ENCODE peak calls at places on chromosomes 3 and 15, in five cellular contexts. A is body of pancreas, Z is RWPE2, K is fibroblast of lung, H is Peyer's patch. Y is an unnamed sample. For H3K36me3, the result is how much of the 10 kb centered on the place peaks cover.

GRCh38 chr15:29670945-29671307 is 151.3 kb downstream of the TJP1 start:
- DNase-seq in K (peak), Z (peak), H (no peak), A (peak), Y (no peak)

GRCh38 chr3:124509884-124510283 is 220.4 kb upstream of the UMPS start:
- DNase-seq in H (no peak), Z (no peak), K (no peak), A (no peak), Y (no peak)

GRCh38 chr3:175980731-175981130 is 1121.6 kb downstream of the NAALADL2 start:
- DNase-seq in K (no peak), H (no peak), Z (no peak), A (no peak), Y (no peak)

GRCh38 chr15:89179966-89180875 is 41.2 kb downstream of the RLBP1 start:
- DNase-seq in Z (no peak), K (no peak), A (no peak), H (no peak), Y (no peak)

GRCh38 chr15:89143503-89144162 is 55.4 kb downstream of the ABHD2 start:
- DNase-seq in K (peak), H (no peak), Z (no peak), A (peak), Y (no peak)

GRCh38 chr3:42012935-42013651 is 51.2 kb upstream of the ULK4 start:
- DNase-seq in H (peak), Z (no peak), K (peak), A (peak), Y (peak)

GRCh38 chr3:30473374-30474051 is 132.9 kb upstream of the TGFBR2 start:
- DNase-seq in K (peak), H (no peak), A (peak), Z (no peak), Y (no peak)

GRCh38 chr3:105800320-105800719 is 68.5 kb downstream of the CBLB start:
- DNase-seq in H (no peak), A (no peak), K (no peak), Z (no peak), Y (no peak)

GRCh38 chr3:42544492-42545283 is 37.1 kb downstream of the SEC22C start:
- DNase-seq in H (no peak), K (no peak), A (peak), Z (no peak), Y (peak)

GRCh38 chr15:90336705-90337141 is 15.4 kb upstream of the ZNF774 start:
- DNase-seq in K (peak), Z (no peak), A (peak), H (peak), Y (no peak)

GRCh38 chr3:130849111-130849552 is 44.8 kb upstream of the ATP2C1 start:
- DNase-seq in Z (no peak), K (no peak), A (peak), H (no peak), Y (peak)

GRCh38 chr3:55167586-55168317 is 239.9 kb upstream of the LRTM1 start:
- DNase-seq in H (no peak), A (no peak), Z (no peak), K (peak), Y (no peak)

GRCh38 chr3:56776551-56776950 is 25.2 kb downstream of the ARHGEF3 start:
- DNase-seq in H (no peak), K (no peak), Z (no peak), A (no peak), Y (no peak)

GRCh38 chr3:72390841-72391240 is 457.4 kb downstream of the SHQ1 start:
- DNase-seq in K (no peak), H (no peak), Z (no peak), A (no peak), Y (no peak)

GRCh38 chr3:157294444-157294843 is 134.5 kb upstream of the CCNL1 start:
- DNase-seq in K (no peak), H (no peak), Z (no peak), A (no peak), Y (no peak)

GRCh38 chr15:59492389-59493377 is 54.7 kb downstream of the FAM81A start:
- DNase-seq in A (peak), Z (no peak), H (peak), K (peak), Y (no peak)

GRCh38 chr3:123202451-123202850 is 708 bp downstream of the SEC22A start:
- DNase-seq in H (no peak), K (no peak), Z (no peak), A (no peak), Y (no peak)

GRCh38 chr3:151203053-151203420 is at the start of gene GPR171:
- DNase-seq in Z (no peak), H (peak), K (no peak), A (no peak), Y (no peak)

GRCh38 chr3:136952292-136952691 is 5.5 kb upstream of the IL20RB start:
- DNase-seq in K (peak), Z (no peak), H (no peak), A (no peak), Y (no peak)

GRCh38 chr3:162738778-162739177 is 1242.2 kb downstream of the OTOL1 start:
- DNase-seq in K (no peak), A (no peak), H (no peak), Z (no peak), Y (no peak)

GRCh38 chr3:186213946-186214345 is 105.1 kb upstream of the ETV5 start:
- DNase-seq in K (no peak), H (no peak), A (no peak), Z (no peak), Y (no peak)

GRCh38 chr3:41688595-41689380 is 273.1 kb downstream of the ULK4 start:
- DNase-seq in H (no peak), Z (no peak), A (peak), K (peak), Y (no peak)

GRCh38 chr3:10551821-10552630 is 46.6 kb upstream of the ATP2B2 start:
- DNase-seq in H (no peak), Z (no peak), K (no peak), A (peak), Y (peak)

GRCh38 chr3:46453526-46454208 is 11.0 kb downstream of the LTF start:
- DNase-seq in A (no peak), K (no peak), H (no peak), Z (no peak), Y (no peak)

GRCh38 chr15:75945953-75946352 is 42.3 kb downstream of the FBXO22 start:
- DNase-seq in H (no peak), A (no peak), K (peak), Z (no peak), Y (no peak)

GRCh38 chr3:177463863-177464262 is 266.6 kb upstream of the TBL1XR1 start:
- DNase-seq in H (no peak), K (peak), A (no peak), Z (no peak), Y (no peak)

GRCh38 chr15:40320931-40321371 is 2.5 kb upstream of the INAFM2 start:
- DNase-seq in Z (peak), A (peak), K (peak), H (peak), Y (no peak)

GRCh38 chr15:40323239-40323952 is at the start of gene INAFM2:
- DNase-seq in A (peak), K (peak), Z (peak), H (peak), Y (peak)

GRCh38 chr15:40320409-40320808 is 3.1 kb upstream of the INAFM2 start:
- DNase-seq in A (no peak), H (no peak), Z (no peak), K (no peak), Y (no peak)

GRCh38 chr15:40323953-40324937 is 753 bp downstream of the INAFM2 start:
- DNase-seq in H (peak), Z (peak), A (no peak), K (no peak), Y (peak)

DNA sequence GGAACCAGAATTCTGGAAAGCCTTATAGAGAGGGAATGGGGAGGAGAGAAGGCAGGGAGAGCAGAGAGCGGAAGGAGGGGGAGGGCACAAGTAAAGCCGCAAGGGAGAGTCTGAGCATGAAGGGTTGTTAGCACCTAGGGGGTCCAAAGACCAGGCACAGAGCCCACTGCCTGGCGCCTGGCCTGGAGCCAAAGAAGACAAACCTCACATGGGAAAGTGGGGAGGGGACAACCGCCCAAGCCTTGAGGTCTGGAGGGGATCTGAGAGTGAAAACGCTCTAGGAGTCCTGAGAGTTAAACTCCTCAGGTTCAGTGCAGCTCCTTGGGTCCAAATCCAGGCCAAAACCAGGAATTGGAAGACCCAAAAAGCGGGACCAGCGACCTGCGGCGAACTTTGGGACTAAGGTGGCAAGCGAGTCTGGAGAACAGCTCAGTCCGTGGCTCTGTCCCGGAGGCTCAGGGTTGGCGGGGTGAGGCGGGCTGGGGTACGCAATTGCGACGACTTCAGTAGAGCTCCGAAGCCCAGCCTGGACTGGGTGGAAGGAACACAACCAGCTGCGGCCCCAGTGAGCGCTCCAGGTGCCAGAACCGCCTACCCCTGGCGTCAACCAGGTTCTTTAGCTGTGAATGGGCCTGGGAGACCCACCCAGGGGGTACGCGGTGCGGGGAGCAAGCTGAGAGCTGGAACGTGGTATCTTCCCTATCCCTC is 807 bp upstream of the INAFM2 start:
- DNase-seq in H (no peak), Z (peak), A (peak), K (no peak), Y (no peak)
- H3K4me3 ChIP-seq in H (peak), Z (peak), A (no peak), K (no peak), Y (peak)

GRCh38 chr3:52062499-52062898 is 6.1 kb upstream of the DUSP7 start:
- DNase-seq in Z (peak), K (peak), A (peak), H (no peak), Y (peak)
- TF ChIP-seq CTCF in Z (no peak), K (no peak), A (no peak), H (no peak), Y (no peak)

GRCh38 chr3:12383218-12383617 is 94.3 kb downstream of the PPARG start:
- DNase-seq in K (no peak), Z (no peak), H (no peak), A (no peak), Y (no peak)
- H3K36me3 ChIP-seq in K (under half), Z (under half), H (under half), A (under half), Y (under half)

DNA sequence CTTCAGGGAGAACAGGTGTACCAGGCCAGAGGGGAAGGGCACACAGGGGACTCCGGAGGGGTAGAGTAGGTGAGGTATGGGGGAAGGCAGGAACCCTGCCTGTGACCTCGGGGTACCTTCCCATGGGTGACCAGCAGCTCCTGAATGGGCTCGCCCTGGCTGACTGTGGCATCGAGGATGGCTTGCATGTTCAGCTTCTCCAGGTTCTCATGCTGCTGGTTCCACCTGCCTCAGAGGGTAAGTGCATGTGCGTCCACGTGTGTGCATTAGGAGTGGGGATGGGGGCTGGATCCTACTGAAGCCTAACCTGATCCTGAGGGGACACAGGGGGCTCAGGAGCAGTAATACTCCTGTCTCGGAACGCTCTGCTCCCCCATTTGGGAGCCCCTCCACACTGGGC is 524 bp downstream of the ZMYND10 start:
- DNase-seq in H (no peak), A (no peak), K (no peak), Z (no peak), Y (no peak)
- H3K4me3 ChIP-seq in H (peak), A (no peak), K (peak), Z (no peak), Y (peak)

GRCh38 chr3:194336601-194337355 is 14.3 kb downstream of the CPN2 start:
- DNase-seq in Z (no peak), A (no peak), K (no peak), H (no peak), Y (no peak)

GRCh38 chr3:194332858-194333211 is 18.3 kb downstream of the CPN2 start:
- DNase-seq in Z (no peak), H (no peak), A (no peak), K (no peak), Y (no peak)

GRCh38 chr3:194333212-194333980 is 17.7 kb downstream of the CPN2 start:
- DNase-seq in K (peak), Z (no peak), H (peak), A (peak), Y (peak)

GRCh38 chr3:194330579-194330978 is 20.5 kb downstream of the CPN2 start:
- DNase-seq in H (no peak), K (peak), Z (peak), A (peak), Y (no peak)

DNA sequence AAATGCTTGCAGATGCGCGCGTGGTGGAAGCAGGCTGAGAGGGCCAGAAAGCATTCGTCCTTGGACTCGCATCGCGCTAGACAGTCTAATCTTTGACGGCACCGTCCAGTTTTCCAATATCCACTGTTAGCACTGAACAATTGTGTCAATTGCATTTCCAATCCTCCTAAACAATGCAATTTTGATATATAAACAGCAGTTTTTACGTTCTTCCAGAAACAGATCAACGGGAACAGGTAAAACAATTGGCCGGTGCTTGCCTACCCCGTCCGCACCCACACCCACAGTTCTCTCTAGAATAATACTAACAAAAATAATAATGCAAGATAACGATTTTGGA is 17.2 kb downstream of the CPN2 start:
- DNase-seq in H (no peak), A (no peak), Z (no peak), K (peak), Y (no peak)
- TF ChIP-seq CTCF in H (no peak), A (no peak), Z (peak), K (no peak), Y (no peak)

GRCh38 chr15:93001156-93001555 is 87.9 kb downstream of the RGMA start:
- DNase-seq in A (no peak), K (no peak), H (no peak), Z (no peak), Y (no peak)
- H3K36me3 ChIP-seq in A (under half), K (under half), H (under half), Z (half or more), Y (half or more)

DNA sequence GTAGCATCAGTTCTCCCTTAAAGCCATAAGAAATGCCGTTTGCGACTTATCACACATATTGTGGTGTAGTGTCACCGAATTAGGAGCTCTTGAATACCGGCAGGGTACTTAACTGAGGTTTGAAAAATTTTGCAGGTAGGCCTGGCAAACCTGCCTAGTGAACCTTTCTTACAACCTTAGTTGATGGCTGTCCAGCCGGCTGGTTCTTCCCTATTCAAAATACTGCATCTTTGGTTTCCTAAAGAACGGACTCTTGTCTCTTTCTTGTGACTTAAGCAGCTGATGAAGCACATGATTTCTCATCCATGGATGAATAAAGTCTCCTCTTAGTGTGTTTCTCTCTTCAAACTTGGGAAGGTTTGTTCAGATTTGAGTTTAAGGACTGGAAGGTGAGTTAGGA is 1.5 kb downstream of the RAB7A start:
- DNase-seq in A (no peak), H (no peak), Z (no peak), K (no peak), Y (peak)
- H3K4me3 ChIP-seq in A (peak), H (peak), Z (peak), K (peak), Y (peak)

DNA sequence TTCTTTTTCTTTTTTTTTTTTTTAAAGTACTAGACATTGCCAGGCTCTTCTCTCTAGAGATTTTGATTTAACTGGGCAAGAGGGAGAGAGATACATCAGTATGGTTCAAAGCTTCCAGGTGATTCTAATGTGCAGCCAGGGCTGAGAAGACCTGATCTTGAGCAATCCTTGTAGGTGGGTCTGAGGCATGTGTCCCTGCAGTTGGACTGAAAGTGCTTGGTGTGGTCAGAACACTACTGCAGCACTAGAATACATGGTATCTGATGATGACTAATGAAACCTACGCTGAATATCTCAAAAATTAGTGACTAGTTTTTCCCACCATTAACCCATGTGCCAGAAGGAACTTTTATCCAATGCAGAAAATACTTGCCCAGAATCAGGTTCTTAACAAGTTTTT is 34.4 kb upstream of the MYO5C start:
- DNase-seq in K (no peak), Z (no peak), H (no peak), A (no peak), Y (no peak)
- TF ChIP-seq CTCF in K (no peak), Z (no peak), H (no peak), A (no peak), Y (no peak)

Y was measured in upper lobe of right lung.